ENCODE peak calls at places on chromosome 19, in nine cellular contexts. T, M, K, D, F, B, C, G and E are unnamed samples.

GRCh38 chr19:6030214-6030507 is 52.2 kb upstream of the RANBP3 start:
- DNase-seq in T (no peak), M (no peak), K (no peak), D (no peak), F (no peak), B (no peak), C (no peak), G (no peak), E (no peak)

GRCh38 chr19:35348909-35349611 is 1.4 kb downstream of the FFAR1 start:
- DNase-seq in T (no peak), M (peak; percentile 72), K (peak; percentile 75), D (peak; percentile 34), F (no peak), B (no peak), C (no peak), G (peak; percentile 46), E (no peak)

GRCh38 chr19:12733369-12733896 is 1.1 kb downstream of the TRIR start:
- DNase-seq in T (no peak), M (no peak), K (no peak), D (peak; percentile 54), F (no peak), B (no peak), C (peak; percentile 43), G (no peak), E (no peak)

GRCh38 chr19:13226983-13227382 is 76.8 kb downstream of the IER2 start:
- DNase-seq in T (no peak), M (no peak), K (no peak), D (no peak), F (no peak), B (no peak), C (no peak), G (no peak), E (no peak)

GRCh38 chr19:17778621-17779280 is 16.2 kb upstream of the B3GNT3 start:
- DNase-seq in T (no peak), M (no peak), K (peak; percentile 86), D (peak; percentile 79), F (no peak), B (no peak), C (peak; percentile 78), G (no peak), E (no peak)

GRCh38 chr19:29537181-29537580 is 11.4 kb downstream of the VSTM2B start:
- DNase-seq in T (no peak), M (no peak), K (peak; percentile 52), D (no peak), F (peak; percentile 17), B (no peak), C (no peak), G (peak; percentile 24), E (no peak)

GRCh38 chr19:45451181-45451849 is 16.5 kb upstream of the FOSB start:
- DNase-seq in T (peak; percentile 71), M (no peak), K (no peak), D (peak; percentile 53), F (peak; percentile 33), B (no peak), C (no peak), G (peak; percentile 83), E (no peak)

GRCh38 chr19:13002970-13003540 is 7.8 kb downstream of the NFIX start:
- DNase-seq in T (no peak), M (no peak), K (no peak), D (no peak), F (no peak), B (no peak), C (no peak), G (peak; percentile 68), E (no peak)

GRCh38 chr19:52331757-52332156 is 4.3 kb upstream of the ZNF610 start:
- DNase-seq in T (no peak), M (no peak), K (no peak), D (no peak), F (no peak), B (no peak), C (no peak), G (no peak), E (no peak)

GRCh38 chr19:34269489-34269888 is 15.1 kb downstream of the GARRE1 start:
- DNase-seq in T (no peak), M (no peak), K (no peak), D (no peak), F (no peak), B (no peak), C (no peak), G (no peak), E (no peak)

GRCh38 chr19:44848036-44848804 is 2.1 kb downstream of the NECTIN2 start:
- DNase-seq in T (peak; percentile 38), M (no peak), K (no peak), D (peak; percentile 87), F (no peak), B (no peak), C (no peak), G (peak; percentile 75), E (peak; percentile 21)

GRCh38 chr19:46859637-46860124 is 1.1 kb upstream of the ARHGAP35 start:
- DNase-seq in T (no peak), M (no peak), K (no peak), D (no peak), F (peak; percentile 46), B (no peak), C (peak; percentile 48), G (peak; percentile 94), E (no peak)

GRCh38 chr19:55857149-55857548 is 20.8 kb downstream of the NLRP4 start:
- DNase-seq in T (no peak), M (no peak), K (no peak), D (no peak), F (no peak), B (no peak), C (no peak), G (no peak), E (no peak)

GRCh38 chr19:55333870-55334269 is 5.8 kb upstream of the KMT5C start:
- DNase-seq in T (no peak), M (no peak), K (no peak), D (no peak), F (peak; percentile 60), B (no peak), C (no peak), G (no peak), E (no peak)

GRCh38 chr19:46081928-46082727 is 41.3 kb upstream of the IGFL4 start:
- DNase-seq in T (no peak), M (no peak), K (no peak), D (peak; percentile 80), F (no peak), B (peak; percentile 48), C (peak; percentile 50), G (no peak), E (peak; percentile 25)

GRCh38 chr19:34171539-34171876 is 796 bp upstream of the LSM14A start:
- DNase-seq in T (no peak), M (peak; percentile 83), K (no peak), D (no peak), F (no peak), B (no peak), C (no peak), G (no peak), E (no peak)

GRCh38 chr19:46407891-46408426 is 5.4 kb downstream of the CCDC8 start:
- DNase-seq in T (no peak), M (no peak), K (no peak), D (no peak), F (no peak), B (no peak), C (no peak), G (no peak), E (no peak)

GRCh38 chr19:33344210-33344609 is 29.3 kb upstream of the CEBPG start:
- DNase-seq in T (no peak), M (no peak), K (no peak), D (peak; percentile 59), F (no peak), B (no peak), C (no peak), G (peak; percentile 72), E (no peak)

GRCh38 chr19:34350161-34350561 is 14.8 kb upstream of the GPI start:
- DNase-seq in T (no peak), M (no peak), K (no peak), D (no peak), F (no peak), B (no peak), C (no peak), G (no peak), E (no peak)

GRCh38 chr19:32642771-32643170 is 32.2 kb downstream of the ANKRD27 start:
- DNase-seq in T (no peak), M (no peak), K (peak; percentile 84), D (no peak), F (no peak), B (no peak), C (no peak), G (no peak), E (no peak)

GRCh38 chr19:18533058-18533457 is 10.3 kb downstream of the FKBP8 start:
- DNase-seq in T (no peak), M (no peak), K (no peak), D (no peak), F (no peak), B (no peak), C (peak; percentile 14), G (no peak), E (no peak)

GRCh38 chr19:50181121-50181520 is 18.0 kb upstream of the IZUMO2 start:
- DNase-seq in T (no peak), M (no peak), K (no peak), D (no peak), F (no peak), B (no peak), C (no peak), G (no peak), E (no peak)

GRCh38 chr19:48660854-48661731 is 11.7 kb downstream of the NTN5 start:
- DNase-seq in T (peak; percentile 83), M (peak; percentile 96), K (peak; percentile 89), D (peak; percentile 95), F (peak; percentile 92), B (peak; percentile 95), C (peak; percentile 86), G (peak; percentile 91), E (peak; percentile 51)

GRCh38 chr19:23403024-23403423 is 7.8 kb upstream of the ZNF91 start:
- DNase-seq in T (no peak), M (no peak), K (no peak), D (no peak), F (no peak), B (no peak), C (no peak), G (no peak), E (no peak)
- TF ChIP-seq POLR2AphosphoS5 in T (no peak), M (no peak), K (no peak), D (no peak), F (no peak), B (no peak), C (no peak), G (no peak), E (no peak)

GRCh38 chr19:3458595-3459284 is 21.6 kb downstream of the SMIM24 start:
- DNase-seq in T (no peak), M (no peak), K (no peak), D (peak; percentile 82), F (no peak), B (no peak), C (peak; percentile 31), G (no peak), E (no peak)
- H3K27ac ChIP-seq in T (peak overlapping the region; percentile 89), M (peak overlapping the region; percentile 89), K (peak overlapping the region; percentile 65), D (no peak overlapping the region), F (peak overlapping the region; percentile 79), B (no peak overlapping the region), C (no peak overlapping the region), G (peak overlapping the region; percentile 89), E (peak overlapping the region; percentile 79)

GRCh38 chr19:11168568-11168967 is 13.0 kb upstream of the SPC24 start:
- DNase-seq in T (no peak), M (no peak), K (no peak), D (no peak), F (no peak), B (peak; percentile 19), C (no peak), G (no peak), E (no peak)
- TF ChIP-seq POLR2AphosphoS5 in T (no peak), M (peak; percentile 61), K (no peak), D (no peak), F (no peak), B (no peak), C (no peak), G (peak; percentile 52), E (no peak)

GRCh38 chr19:7676376-7676775 is 514 bp upstream of the MCEMP1 start:
- DNase-seq in T (no peak), M (no peak), K (peak; percentile 70), D (no peak), F (no peak), B (no peak), C (no peak), G (no peak), E (no peak)
- H3K27ac ChIP-seq in T (no peak overlapping the region), M (no peak overlapping the region), K (peak overlapping the region; percentile 81), D (no peak overlapping the region), F (peak overlapping the region; percentile 38), B (no peak overlapping the region), C (no peak overlapping the region), G (no peak overlapping the region), E (no peak overlapping the region)